ENCODE peak calls at places on chromosomes 12 and 14, in four cellular contexts. F is GM03348, P is HS-27A, E is GM23248. N is an unnamed sample.

GRCh38 chr14:105224845-105225585 is 23.3 kb upstream of the BTBD6 start:
- DNase-seq in F (no peak), P (no peak), E (no peak), N (no peak)

GRCh38 chr12:13790317-13790716 is 191.1 kb downstream of the GRIN2B start:
- DNase-seq in F (no peak), P (no peak), E (no peak), N (no peak)

GRCh38 chr12:108629156-108629555 is 4.5 kb downstream of the SELPLG start:
- DNase-seq in F (no peak), P (no peak), E (no peak), N (no peak)

GRCh38 chr12:1803736-1804135 is 16.6 kb upstream of the LRTM2 start:
- DNase-seq in F (no peak), P (no peak), E (no peak), N (no peak)

GRCh38 chr12:113990548-113991223 is 24.6 kb upstream of the RBM19 start:
- DNase-seq in F (no peak), P (no peak), E (no peak), N (no peak)

GRCh38 chr12:2495452-2496112 is 299.2 kb upstream of the FKBP4 start:
- DNase-seq in F (no peak), P (no peak), E (no peak), N (no peak)

GRCh38 chr12:5453471-5453870 is 21.6 kb downstream of the NTF3 start:
- DNase-seq in F (no peak), P (no peak), E (no peak), N (no peak)

GRCh38 chr12:77943466-77943865 is 112.8 kb downstream of the NAV3 start:
- DNase-seq in F (peak), P (no peak), E (peak), N (peak)

GRCh38 chr14:22200977-22201605 is 387.9 kb downstream of the DAD1 start:
- DNase-seq in F (peak), P (no peak), E (peak), N (no peak)

GRCh38 chr14:68671899-68672298 is 121.0 kb downstream of the ZFP36L1 start:
- DNase-seq in F (no peak), P (no peak), E (no peak), N (no peak)

GRCh38 chr12:66418908-66419307 is 116.6 kb downstream of the HELB start:
- DNase-seq in F (no peak), P (no peak), E (no peak), N (no peak)

GRCh38 chr12:7459973-7460372 is 16.0 kb upstream of the CD163L1 start:
- DNase-seq in F (no peak), P (no peak), E (no peak), N (no peak)

GRCh38 chr14:105665247-105665950 is 139.0 kb downstream of the TMEM121 start:
- DNase-seq in F (no peak), P (no peak), E (no peak), N (no peak)

GRCh38 chr12:9649532-9649940 is 20.0 kb upstream of the CLEC2D start:
- DNase-seq in F (no peak), P (no peak), E (no peak), N (no peak)

GRCh38 chr12:64893961-64894360 is 69.5 kb downstream of the TBC1D30 start:
- DNase-seq in F (peak), P (peak), E (peak), N (peak)

GRCh38 chr14:61564623-61565091 is 130.7 kb upstream of the HIF1A start:
- DNase-seq in F (peak), P (peak), E (peak), N (peak)

GRCh38 chr12:15996948-15997347 is 85.8 kb downstream of the DERA start:
- DNase-seq in F (no peak), P (no peak), E (no peak), N (no peak)

GRCh38 chr14:70401643-70402042 is 15.2 kb downstream of the SYNJ2BP start:
- DNase-seq in F (no peak), P (no peak), E (no peak), N (no peak)

GRCh38 chr14:76710093-76711010 is 50.9 kb upstream of the VASH1 start:
- DNase-seq in F (peak), P (peak), E (peak), N (peak)

GRCh38 chr12:55965941-55966407 is at the start of gene PMEL:
- DNase-seq in F (peak), P (no peak), E (peak), N (peak)

GRCh38 chr12:28110329-28110728 is 79.9 kb upstream of the CCDC91 start:
- DNase-seq in F (no peak), P (no peak), E (no peak), N (no peak)

GRCh38 chr14:75422169-75422568 is 5.7 kb upstream of the JDP2 start:
- DNase-seq in F (peak), P (peak), E (peak), N (peak)

GRCh38 chr12:91542048-91542447 is 359.4 kb upstream of the DCN start:
- DNase-seq in F (no peak), P (no peak), E (no peak), N (no peak)

GRCh38 chr12:106956048-106956935 is 585 bp downstream of the TMEM263 start:
- DNase-seq in F (peak), P (peak), E (peak), N (peak)

GRCh38 chr14:30921305-30921704 is 46.9 kb downstream of the COCH start:
- DNase-seq in F (peak), P (no peak), E (peak), N (no peak)

GRCh38 chr12:122886851-122887816 is 8.8 kb downstream of the VPS37B start:
- DNase-seq in F (no peak), P (no peak), E (peak), N (no peak)

GRCh38 chr14:94599656-94600004 is 12.6 kb upstream of the SERPINA3 start:
- DNase-seq in F (no peak), P (no peak), E (no peak), N (no peak)

GRCh38 chr12:102871014-102871413 is 46.0 kb downstream of the PAH start:
- DNase-seq in F (no peak), P (no peak), E (no peak), N (no peak)

GRCh38 chr12:7293670-7294069 is 10.2 kb upstream of the ACSM4 start:
- DNase-seq in F (no peak), P (no peak), E (no peak), N (no peak)

GRCh38 chr12:93978553-93978952 is 169.8 kb upstream of the PLXNC1 start:
- DNase-seq in F (peak), P (no peak), E (peak), N (peak)

GRCh38 chr12:75542942-75543341 is 31.5 kb upstream of the KRR1 start:
- DNase-seq in F (no peak), P (no peak), E (no peak), N (no peak)